ENCODE peak calls at places on chromosomes 4 and X, in four cellular contexts. C is activated T-cell treated with anti-CD3 and anti-CD28 coated beads for 48 hours, V is NT2/D1, L is type B pancreatic cell. O is an unnamed sample.

GRCh38 chr4:187541666-187542065 is 453.9 kb upstream of the ZFP42 start:
- DNase-seq in L (no peak), V (no peak), C (no peak), O (no peak)

GRCh38 chr4:15110120-15110571 is 107.9 kb downstream of the CPEB2 start:
- DNase-seq in L (no peak), C (no peak), V (no peak), O (no peak)

GRCh38 chrX:80285131-80285773 is 135.0 kb upstream of the TENT5D start:
- DNase-seq in C (no peak), L (no peak), V (peak), O (no peak)

GRCh38 chrX:9459349-9459748 is 5.5 kb upstream of the TBL1X start:
- DNase-seq in V (no peak), C (no peak), L (no peak), O (no peak)

GRCh38 chr4:105462042-105462421 is 11.8 kb downstream of the PPA2 start:
- DNase-seq in L (no peak), C (no peak), V (no peak), O (no peak)

GRCh38 chrX:121114691-121115090 is 67.3 kb downstream of the GLUD2 start:
- DNase-seq in L (no peak), V (no peak), C (no peak), O (no peak)

GRCh38 chrX:73850124-73851013 is 287.4 kb downstream of the CHIC1 start:
- DNase-seq in C (no peak), L (no peak), V (peak), O (no peak)

GRCh38 chr4:100682477-100683218 is 164.8 kb upstream of the EMCN start:
- DNase-seq in L (no peak), V (no peak), C (no peak), O (no peak)

GRCh38 chrX:155779831-155780230 is 101.3 kb upstream of the VAMP7 start:
- DNase-seq in V (no peak), C (no peak), L (no peak), O (no peak)

GRCh38 chrX:135009838-135010237 is 12.5 kb downstream of the RTL8B start:
- DNase-seq in C (no peak), L (no peak), V (no peak), O (no peak)

GRCh38 chrX:93346309-93346708 is 327.1 kb downstream of the NAP1L3 start:
- DNase-seq in L (no peak), V (no peak), C (no peak), O (no peak)

GRCh38 chr4:150237110-150237852 is 159.0 kb downstream of the DCLK2 start:
- DNase-seq in L (no peak), C (no peak), V (no peak), O (no peak)

GRCh38 chr4:94375364-94375763 is 32.7 kb upstream of the HPGDS start:
- DNase-seq in C (no peak), L (no peak), V (no peak), O (no peak)

GRCh38 chr4:156556326-156556725 is 415.3 kb downstream of the PDGFC start:
- DNase-seq in L (no peak), C (no peak), V (no peak), O (no peak)

GRCh38 chrX:123975180-123975579 is 13.7 kb downstream of the STAG2 start:
- DNase-seq in V (no peak), L (no peak), C (no peak), O (no peak)

GRCh38 chr4:174071591-174071990 is 211.9 kb downstream of the FBXO8 start:
- DNase-seq in L (no peak), V (no peak), C (no peak), O (no peak)

GRCh38 chr4:38774181-38774580 is 8.6 kb downstream of the TLR10 start:
- DNase-seq in C (no peak), V (no peak), L (no peak), O (no peak)

GRCh38 chr4:15037923-15038541 is 35.8 kb downstream of the CPEB2 start:
- DNase-seq in L (no peak), C (no peak), V (no peak), O (no peak)

GRCh38 chrX:41152221-41152620 is 67.0 kb downstream of the USP9X start:
- DNase-seq in C (no peak), L (no peak), V (no peak), O (no peak)

GRCh38 chrX:123432362-123433150 is 248.5 kb downstream of the GRIA3 start:
- DNase-seq in C (no peak), V (no peak), L (no peak), O (no peak)

GRCh38 chr4:145954924-145955339 is 16.3 kb upstream of the ZNF827 start:
- DNase-seq in L (no peak), C (no peak), V (no peak), O (no peak)

GRCh38 chrX:20144491-20144890 is 2.9 kb upstream of the EIF1AX start:
- DNase-seq in L (no peak), V (no peak), C (no peak), O (no peak)

GRCh38 chr4:16820304-16820703 is 78.1 kb downstream of the LDB2 start:
- DNase-seq in V (no peak), C (no peak), L (no peak), O (no peak)

GRCh38 chr4:90357117-90357710 is 230.0 kb downstream of the CCSER1 start:
- DNase-seq in L (no peak), V (peak), C (no peak), O (no peak)